ENCODE peak calls at places on chromosomes 7 and 10, in four cellular contexts. Z is AG04450, R is neural progenitor cell, Y is neuronal stem cell. V is an unnamed sample.

GRCh38 chr10:126247454-126247975 is 140.8 kb downstream of the ADAM12 start:
- DNase-seq in Z (peak; percentile 93), R (no peak), Y (no peak), V (peak; percentile 75)

GRCh38 chr10:42975005-42975493 is 101.8 kb upstream of the RET start:
- DNase-seq in Z (no peak), R (no peak), Y (no peak), V (no peak)

GRCh38 chr7:130910949-130911944 is 177.2 kb upstream of the KLF14 start:
- DNase-seq in Z (no peak), R (no peak), Y (no peak), V (no peak)

GRCh38 chr10:116263870-116264269 is 9.1 kb downstream of the GFRA1 start:
- DNase-seq in Z (no peak), R (no peak), Y (no peak), V (no peak)

GRCh38 chr10:83612746-83613145 is 526.6 kb upstream of the GHITM start:
- DNase-seq in Z (no peak), R (no peak), Y (no peak), V (no peak)

GRCh38 chr7:21526007-21526406 is 16.8 kb upstream of the DNAH11 start:
- DNase-seq in Z (no peak), R (no peak), Y (no peak), V (no peak)

GRCh38 chr7:99270702-99271101 is 1.9 kb upstream of the MYH16 start:
- DNase-seq in Z (no peak), R (peak; percentile 31), Y (no peak), V (no peak)

GRCh38 chr7:13878154-13878553 is 111.3 kb downstream of the ETV1 start:
- DNase-seq in Z (no peak), R (no peak), Y (no peak), V (no peak)

GRCh38 chr10:53314856-53315255 is 542.3 kb upstream of the MBL2 start:
- DNase-seq in Z (peak; percentile 77), R (no peak), Y (no peak), V (peak; percentile 44)

GRCh38 chr7:58086461-58086860 is 636.5 kb downstream of the ZNF716 start:
- DNase-seq in Z (no peak), R (no peak), Y (no peak), V (no peak)

GRCh38 chr10:84191106-84191505 is 3.2 kb upstream of the CDHR1 start:
- DNase-seq in Z (no peak), R (no peak), Y (no peak), V (no peak)

GRCh38 chr10:87618470-87619423 is 40.9 kb upstream of the PAPSS2 start:
- DNase-seq in Z (no peak), R (no peak), Y (no peak), V (peak; percentile 69)

GRCh38 chr7:1268076-1268815 is 35.6 kb downstream of the UNCX start:
- DNase-seq in Z (no peak), R (no peak), Y (no peak), V (no peak)

GRCh38 chr7:101097561-101097960 is 12.3 kb downstream of the TRIM56 start:
- DNase-seq in Z (no peak), R (no peak), Y (no peak), V (no peak)

GRCh38 chr7:90642978-90643377 is 46.9 kb downstream of the CDK14 start:
- DNase-seq in Z (no peak), R (no peak), Y (no peak), V (no peak)

GRCh38 chr7:47405286-47405904 is 176.5 kb downstream of the TNS3 start:
- DNase-seq in Z (no peak), R (no peak), Y (no peak), V (no peak)

GRCh38 chr7:110881731-110882130 is 209.2 kb upstream of the LRRN3 start:
- DNase-seq in Z (no peak), R (no peak), Y (no peak), V (no peak)

GRCh38 chr10:46296629-46297275 is 10.0 kb downstream of the ANTXRL start:
- DNase-seq in Z (no peak), R (no peak), Y (no peak), V (no peak)

GRCh38 chr7:157488326-157488725 is 151.5 kb downstream of the DNAJB6 start:
- DNase-seq in Z (no peak), R (no peak), Y (no peak), V (no peak)

GRCh38 chr10:114167985-114168384 is 6.0 kb downstream of the CCDC186 start:
- DNase-seq in Z (no peak), R (no peak), Y (no peak), V (no peak)

GRCh38 chr10:114304017-114304565 is 65.0 kb downstream of the VWA2 start:
- DNase-seq in Z (peak; percentile 73), R (peak; percentile 91), Y (peak; percentile 79), V (peak; percentile 90)

GRCh38 chr7:106071356-106071998 is 40.6 kb downstream of the SYPL1 start:
- DNase-seq in Z (no peak), R (no peak), Y (no peak), V (no peak)

GRCh38 chr10:58241346-58241745 is 26.3 kb downstream of the IPMK start:
- DNase-seq in Z (no peak), R (no peak), Y (no peak), V (no peak)

GRCh38 chr10:58240531-58240930 is 27.2 kb downstream of the IPMK start:
- DNase-seq in Z (no peak), R (no peak), Y (no peak), V (no peak)

GRCh38 chr10:58243269-58243668 is 24.4 kb downstream of the IPMK start:
- DNase-seq in Z (no peak), R (no peak), Y (no peak), V (no peak)

GRCh38 chr10:58237014-58237830 is 30.5 kb downstream of the IPMK start:
- DNase-seq in Z (peak; percentile 73), R (no peak), Y (no peak), V (no peak)

DNA sequence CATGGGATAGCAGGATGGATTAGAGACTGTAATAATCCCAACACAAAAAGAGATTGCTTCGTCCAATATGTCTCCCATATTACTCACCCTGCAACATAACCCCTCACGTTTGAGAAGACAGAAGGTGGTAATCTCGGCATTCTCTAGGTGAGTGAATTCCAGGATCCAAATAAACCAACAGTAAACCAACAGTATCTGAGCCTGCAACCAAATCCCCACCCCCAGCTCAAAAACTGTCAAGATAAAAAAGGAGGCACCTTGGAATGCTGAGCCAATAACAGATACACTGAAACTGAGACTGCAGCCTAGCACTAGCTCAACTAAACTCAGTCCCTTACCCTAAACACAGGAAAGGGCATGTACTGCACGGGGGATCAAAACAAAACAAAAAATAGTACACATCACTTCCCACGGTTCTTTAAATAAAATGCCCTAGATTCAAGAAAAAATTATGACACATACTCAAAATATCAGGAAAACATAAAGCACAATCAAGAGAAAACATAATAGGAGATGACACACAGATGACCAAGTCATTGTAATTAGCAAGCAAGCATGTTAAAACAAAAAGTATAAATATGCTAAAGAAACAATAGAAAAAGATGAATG is 28.0 kb downstream of the IPMK start:
- DNase-seq in Z (no peak), R (no peak), Y (no peak), V (no peak)
- H3K27ac ChIP-seq in Z (no peak overlapping the region), R (no peak overlapping the region), Y (no peak overlapping the region), V (no peak overlapping the region)

GRCh38 chr10:129971381-129972144 is 7.5 kb upstream of the EBF3 start:
- DNase-seq in Z (no peak), R (peak; percentile 91), Y (peak; percentile 71), V (peak; percentile 86)
- H3K4me3 ChIP-seq in Z (no peak overlapping the region), R (peak overlapping the region; percentile 56), Y (peak overlapping the region; percentile 64), V (peak overlapping the region; percentile 37)

GRCh38 chr7:116509982-116510579 is 10.5 kb downstream of the CAV2 start:
- DNase-seq in Z (no peak), R (no peak), Y (no peak), V (no peak)
- H3K27ac ChIP-seq in Z (no peak overlapping the region), R (no peak overlapping the region), Y (no peak overlapping the region), V (no peak overlapping the region)

DNA sequence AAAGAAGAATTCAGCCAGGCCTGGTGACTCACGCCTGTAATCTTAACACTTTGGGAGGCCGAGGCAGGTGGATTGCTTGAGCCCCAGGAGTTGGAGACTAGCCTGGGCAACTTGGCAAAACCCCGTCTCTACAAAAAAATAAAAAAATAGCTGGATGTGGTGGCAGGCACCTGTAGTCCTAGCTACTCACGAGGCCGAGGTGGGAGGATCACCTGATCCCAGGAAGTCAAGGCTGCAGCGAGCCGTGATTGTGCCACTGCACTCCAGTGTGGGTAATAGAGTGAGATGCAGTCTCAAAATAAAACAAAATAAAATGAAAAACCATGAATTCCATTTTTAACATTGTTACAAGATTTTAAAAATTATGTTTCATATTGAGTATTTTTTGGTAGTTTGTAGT is 988.9 kb upstream of the ZNF722 start:
- DNase-seq in Z (no peak), R (no peak), Y (no peak), V (no peak)
- H3K4me3 ChIP-seq in Z (no peak overlapping the region), R (no peak overlapping the region), Y (no peak overlapping the region), V (no peak overlapping the region)

DNA sequence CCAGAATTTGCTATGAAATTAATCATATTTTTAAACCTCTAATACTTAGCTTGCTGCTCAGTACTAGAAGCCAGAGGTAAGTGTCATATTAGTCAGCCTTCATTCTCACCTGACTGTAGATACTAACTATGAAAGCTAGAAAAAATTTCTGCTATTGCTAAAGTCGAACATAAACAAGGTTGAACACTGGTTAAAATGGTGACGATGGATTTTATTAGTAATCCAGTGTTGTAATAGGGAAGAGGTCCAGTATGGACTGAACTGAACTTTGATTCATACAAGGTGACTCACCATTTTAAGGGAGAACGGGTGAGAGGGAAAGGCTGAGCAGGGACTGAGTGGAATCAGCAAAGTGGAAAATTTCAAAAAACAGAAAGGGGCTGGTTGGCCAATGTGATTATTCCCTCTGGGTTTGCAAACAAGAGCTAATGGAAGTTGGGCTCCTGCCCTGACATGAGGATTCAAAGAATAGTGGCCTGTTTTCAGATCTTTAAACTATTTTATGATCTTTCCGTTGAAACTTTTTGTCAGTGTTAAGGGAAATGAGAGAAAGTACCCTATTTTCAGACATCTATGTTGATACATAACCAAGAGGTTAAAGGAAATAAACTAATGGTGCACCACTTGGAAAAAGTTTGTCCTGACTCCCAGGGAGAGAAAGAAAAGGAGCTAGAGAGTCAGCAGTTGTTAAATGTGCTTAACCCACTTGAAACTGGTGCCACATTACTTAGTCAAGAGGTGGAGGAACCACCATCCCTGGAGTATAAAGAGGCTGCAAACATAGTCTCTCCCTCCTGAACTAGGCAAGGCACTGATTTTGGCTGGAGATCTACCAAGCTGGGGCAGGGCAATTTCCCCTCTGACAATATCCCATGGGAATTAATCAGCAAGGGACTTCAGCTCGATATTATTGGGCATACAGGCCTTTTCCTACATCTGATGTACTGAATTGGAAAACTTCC is 15.3 kb upstream of the AKR1C1 start:
- DNase-seq in Z (peak; percentile 87), R (no peak), Y (no peak), V (peak; percentile 78)
- H3K27ac ChIP-seq in Z (peak overlapping the region; percentile 81), R (no peak overlapping the region), Y (no peak overlapping the region), V (peak overlapping the region; percentile 87)

DNA sequence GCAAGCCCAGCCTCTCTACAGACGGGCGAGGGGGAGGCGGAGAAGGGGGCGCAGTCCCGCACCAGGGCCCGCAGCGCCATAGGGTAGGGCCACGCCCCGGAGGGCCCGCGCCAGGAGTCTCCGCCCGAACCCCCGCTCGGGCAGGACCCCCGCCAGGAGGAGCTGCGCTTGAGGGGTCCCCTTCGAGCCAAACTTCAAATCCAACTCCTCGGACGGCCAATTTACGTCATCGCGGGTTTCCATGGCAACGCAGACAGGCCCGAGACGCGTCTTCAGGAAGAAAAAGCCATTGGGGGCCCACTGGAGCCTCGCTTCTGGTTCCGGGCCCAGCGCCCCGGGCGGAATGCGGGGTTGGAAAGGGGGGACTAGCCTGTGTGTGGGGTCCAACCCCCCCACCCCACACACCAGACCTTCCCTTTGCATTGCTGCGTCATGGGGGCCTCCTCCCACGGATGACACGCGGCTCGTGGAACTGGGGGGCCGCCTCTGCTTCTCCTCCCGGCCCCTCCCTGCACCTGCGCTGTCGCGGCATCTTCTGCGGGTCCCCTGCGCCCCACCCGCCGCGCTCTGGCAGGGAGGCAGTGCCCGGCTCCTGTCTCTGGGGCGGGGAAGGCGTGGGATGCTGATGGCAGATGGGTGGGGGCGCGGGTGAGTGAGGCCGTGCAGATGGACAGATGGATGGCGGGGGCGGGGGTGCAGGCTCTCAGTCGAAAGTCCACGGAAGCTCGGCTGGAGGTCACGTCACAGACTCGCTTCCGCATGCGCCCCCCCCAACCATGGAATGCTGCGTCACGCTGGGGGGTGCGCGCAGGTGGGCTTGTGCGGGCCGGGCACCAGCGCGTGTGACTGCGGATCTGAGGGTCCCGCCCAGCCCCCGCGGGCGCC is 1.2 kb downstream of the CALY start:
- DNase-seq in Z (no peak), R (peak; percentile 84), Y (peak; percentile 70), V (peak; percentile 82)
- H3K4me3 ChIP-seq in Z (peak overlapping the region; percentile 48), R (peak overlapping the region; percentile 43), Y (peak overlapping the region; percentile 65), V (peak overlapping the region; percentile 63)

V was measured in hepatocyte.